ENCODE peak calls at places on chromosome 5, in ten cellular contexts. M is naive thymus-derived CD4-positive, alpha-beta T cell; V is cerebellar cortex; B is neural crest cell; C is CD8-positive, alpha-beta memory T cell; H is progenitor cell of endocrine pancreas; N is CD8-positive, alpha-beta T cell; T is fibroblast of the aortic adventitia; Y is T-helper 1 cell; O is non-pigmented ciliary epithelial cell. I is an unnamed sample.

GRCh38 chr5:60377826-60378225 is 322.1 kb downstream of the DEPDC1B start:
- DNase-seq in T (peak), O (no peak), Y (no peak), B (no peak), M (no peak), N (no peak), C (no peak), V (no peak), H (no peak), I (no peak)

GRCh38 chr5:145495741-145496140 is 339.4 kb downstream of the PRELID2 start:
- DNase-seq in V (no peak), C (no peak), N (no peak), T (peak), B (no peak), O (peak), M (no peak), Y (no peak), H (no peak), I (peak)

GRCh38 chr5:1005362-1005851 is 3.2 kb upstream of the NKD2 start:
- DNase-seq in Y (no peak), H (peak), V (no peak), T (no peak), M (no peak), C (no peak), O (no peak), B (no peak), N (no peak), I (no peak)

GRCh38 chr5:158234323-158235158 is 375.6 kb upstream of the CLINT1 start:
- DNase-seq in H (no peak), V (no peak), M (no peak), B (no peak), O (peak), Y (no peak), C (no peak), T (no peak), N (no peak), I (no peak)

GRCh38 chr5:141478321-141478945 is 2.7 kb downstream of the PCDHGC3 start:
- DNase-seq in T (no peak), Y (no peak), V (peak), H (no peak), N (no peak), B (no peak), M (no peak), O (no peak), C (no peak), I (no peak)

GRCh38 chr5:179265529-179266290 is 79.6 kb downstream of the ADAMTS2 start:
- DNase-seq in M (no peak), T (peak), O (peak), N (no peak), Y (no peak), V (no peak), H (no peak), C (no peak), B (no peak), I (no peak)

GRCh38 chr5:123164019-123164418 is 75.0 kb downstream of the PRDM6 start:
- DNase-seq in T (peak), B (no peak), N (no peak), Y (no peak), H (no peak), O (no peak), V (no peak), M (no peak), C (no peak), I (no peak)

GRCh38 chr5:1522601-1523479 is 920 bp downstream of the LPCAT1 start:
- DNase-seq in O (no peak), V (no peak), T (no peak), M (no peak), B (no peak), N (peak), Y (no peak), C (no peak), H (no peak), I (no peak)